ENCODE peak calls at places on chromosomes 3 and 15, in six cellular contexts. E is iPS DF 6.9, S is amygdala, J is left colon, N is activated gamma-delta T cell treated with Interleukin-2 at 50 U/mL for 16 hours, D is choroid plexus epithelial cell. U is an unnamed sample.

GRCh38 chr15:67731112-67731761 is 94.1 kb upstream of the SKOR1 start:
- DNase-seq in E (no peak), S (no peak), J (no peak), N (no peak), D (peak; percentile 17), U (no peak)

GRCh38 chr3:194327030-194327413 is 24.1 kb downstream of the CPN2 start:
- DNase-seq in E (no peak), S (no peak), J (no peak), N (no peak), D (no peak), U (no peak)

GRCh38 chr3:160038862-160039562 is 50.4 kb downstream of the IL12A start:
- DNase-seq in E (no peak), S (no peak), J (peak; percentile 8), N (no peak), D (no peak), U (peak; percentile 42)

GRCh38 chr15:61137139-61137792 is 91.8 kb downstream of the RORA start:
- DNase-seq in E (no peak), S (no peak), J (no peak), N (no peak), D (no peak), U (no peak)

GRCh38 chr3:196208942-196209695 is 2.1 kb downstream of the ZDHHC19 start:
- DNase-seq in E (no peak), S (no peak), J (no peak), N (no peak), D (no peak), U (no peak)

GRCh38 chr3:123803521-123803920 is 80.6 kb downstream of the MYLK start:
- DNase-seq in E (no peak), S (no peak), J (peak; percentile 36), N (no peak), D (no peak), U (no peak)

GRCh38 chr3:62226601-62227339 is 146.6 kb downstream of the FEZF2 start:
- DNase-seq in E (no peak), S (no peak), J (no peak), N (no peak), D (no peak), U (no peak)

GRCh38 chr3:79729096-79729495 is 38.7 kb downstream of the ROBO1 start:
- DNase-seq in E (no peak), S (no peak), J (no peak), N (no peak), D (peak; percentile 92), U (no peak)

GRCh38 chr3:169310190-169310918 is 353.2 kb downstream of the MECOM start:
- DNase-seq in E (no peak), S (no peak), J (no peak), N (no peak), D (no peak), U (no peak)

GRCh38 chr15:50183112-50183794 is 1.3 kb downstream of the SLC27A2 start:
- DNase-seq in E (no peak), S (no peak), J (no peak), N (no peak), D (no peak), U (no peak)

GRCh38 chr3:168977696-168978374 is 685.7 kb downstream of the MECOM start:
- DNase-seq in E (no peak), S (no peak), J (no peak), N (no peak), D (peak; percentile 20), U (no peak)

GRCh38 chr3:178325330-178325729 is 210.9 kb upstream of the KCNMB2 start:
- DNase-seq in E (no peak), S (no peak), J (no peak), N (no peak), D (peak; percentile 81), U (no peak)

GRCh38 chr15:52227456-52227855 is 36.3 kb upstream of the GNB5 start:
- DNase-seq in E (peak; percentile 66), S (peak; percentile 8), J (peak; percentile 74), N (peak; percentile 61), D (peak; percentile 94), U (peak; percentile 86)

GRCh38 chr3:14425574-14426304 is 23.3 kb downstream of the SLC6A6 start:
- DNase-seq in E (no peak), S (no peak), J (no peak), N (peak; percentile 46), D (no peak), U (no peak)

GRCh38 chr3:175247629-175248028 is 388.5 kb downstream of the NAALADL2 start:
- DNase-seq in E (no peak), S (no peak), J (no peak), N (no peak), D (no peak), U (no peak)

GRCh38 chr3:189170559-189170958 is 1.2 kb upstream of the TPRG1 start:
- DNase-seq in E (no peak), S (no peak), J (peak; percentile 35), N (no peak), D (peak; percentile 38), U (no peak)

GRCh38 chr15:101152914-101153313 is 98.9 kb downstream of the CHSY1 start:
- DNase-seq in E (peak; percentile 45), S (no peak), J (no peak), N (no peak), D (no peak), U (no peak)